ENCODE peak calls at places on chromosomes 3 and 15, in seven cellular contexts. W, J, S, D, N, V and P are unnamed samples.

GRCh38 chr3:124920718-124921117 is 13.8 kb downstream of the MUC13 start:
- DNase-seq in W (no peak), S (no peak), J (no peak), N (no peak), V (no peak), D (no peak), P (no peak)

GRCh38 chr3:170488802-170489201 is 70.1 kb downstream of the CLDN11 start:
- DNase-seq in V (peak), N (no peak), W (no peak), D (no peak), S (no peak), J (no peak), P (no peak)

GRCh38 chr3:127644641-127645040 is 15.7 kb downstream of the PODXL2 start:
- DNase-seq in J (no peak), W (no peak), S (no peak), N (no peak), D (no peak), V (no peak), P (no peak)

GRCh38 chr15:34124656-34125055 is 22.8 kb downstream of the PGBD4 start:
- DNase-seq in D (no peak), J (no peak), W (no peak), N (no peak), S (no peak), V (no peak), P (no peak)

GRCh38 chr3:108404409-108404808 is 106.0 kb downstream of the MYH15 start:
- DNase-seq in N (no peak), W (no peak), J (no peak), D (no peak), V (peak), S (no peak), P (no peak)

GRCh38 chr3:187186801-187187421 is 10.4 kb upstream of the RTP1 start:
- DNase-seq in V (peak), W (no peak), D (no peak), N (no peak), J (no peak), S (no peak), P (no peak)

GRCh38 chr3:69543080-69543429 is 157.2 kb upstream of the FRMD4B start:
- DNase-seq in N (no peak), S (no peak), D (no peak), W (no peak), V (no peak), J (no peak), P (no peak)

GRCh38 chr3:72665701-72666443 is 182.4 kb downstream of the SHQ1 start:
- DNase-seq in V (no peak), J (peak), S (peak), W (no peak), D (peak), N (no peak), P (no peak)

GRCh38 chr3:25870452-25870851 is 80.6 kb downstream of the OXSM start:
- DNase-seq in N (no peak), J (no peak), D (no peak), W (no peak), S (no peak), V (peak), P (no peak)

GRCh38 chr15:61275901-61276300 is 46.8 kb upstream of the RORA start:
- DNase-seq in S (peak), J (no peak), W (no peak), D (no peak), N (no peak), V (no peak), P (no peak)

GRCh38 chr3:149388001-149388435 is 10.6 kb upstream of the TM4SF1 start:
- DNase-seq in V (peak), S (no peak), J (no peak), D (no peak), N (no peak), W (no peak), P (no peak)

GRCh38 chr15:79089890-79090486 is 592 bp downstream of the RASGRF1 start:
- DNase-seq in W (no peak), S (peak), J (no peak), N (no peak), V (no peak), D (no peak), P (no peak)

GRCh38 chr3:52683611-52684010 is 2.1 kb downstream of the PBRM1 start:
- DNase-seq in N (no peak), S (no peak), V (no peak), W (no peak), J (no peak), D (no peak), P (no peak)

GRCh38 chr3:160825311-160825800 is 69.3 kb downstream of the PPM1L start:
- DNase-seq in S (no peak), W (no peak), V (no peak), N (no peak), D (no peak), J (no peak), P (no peak)

GRCh38 chr15:68419301-68420175 is 12.4 kb downstream of the ITGA11 start:
- DNase-seq in D (no peak), V (peak), N (no peak), S (no peak), W (no peak), J (no peak), P (no peak)

GRCh38 chr3:157526036-157526435 is 22.8 kb upstream of the VEPH1 start:
- DNase-seq in D (no peak), W (no peak), S (no peak), J (no peak), V (no peak), N (no peak), P (no peak)